ENCODE peak calls at places on chromosome 16, in eight cellular contexts. One of them, this sample, is unnamed. For H3K9me3, the result is how much of the 10 kb centered on the place peaks cover.

GRCh38 chr16:82317411-82318168 is 147.6 kb upstream of the MPHOSPH6 start:
- DNase-seq in SJSA1: no peak
- DNase-seq in fibroblast of lung: peak
- DNase-seq in PC-3: no peak
- DNase-seq in H9: no peak
- DNase-seq in lung: no peak
- DNase-seq in aorta: no peak
- DNase-seq in CD4-positive, alpha-beta memory T cell: no peak
- DNase-seq in this sample: no peak

GRCh38 chr16:68452176-68452575 is 3.9 kb upstream of the SMPD3 start:
- DNase-seq in SJSA1: no peak
- DNase-seq in fibroblast of lung: peak
- DNase-seq in PC-3: peak
- DNase-seq in H9: no peak
- DNase-seq in lung: no peak
- DNase-seq in aorta: no peak
- DNase-seq in CD4-positive, alpha-beta memory T cell: no peak
- DNase-seq in this sample: no peak

GRCh38 chr16:51048544-51048943 is 102.5 kb downstream of the SALL1 start:
- DNase-seq in SJSA1: no peak
- DNase-seq in fibroblast of lung: peak
- DNase-seq in PC-3: no peak
- DNase-seq in H9: no peak
- DNase-seq in lung: no peak
- DNase-seq in aorta: no peak
- DNase-seq in CD4-positive, alpha-beta memory T cell: no peak
- DNase-seq in this sample: no peak

GRCh38 chr16:56639045-56639444 is 579 bp downstream of the MT1A start:
- DNase-seq in SJSA1: no peak
- DNase-seq in fibroblast of lung: no peak
- DNase-seq in PC-3: no peak
- DNase-seq in H9: no peak
- DNase-seq in lung: no peak
- DNase-seq in aorta: no peak
- DNase-seq in CD4-positive, alpha-beta memory T cell: no peak
- DNase-seq in this sample: no peak

GRCh38 chr16:85781685-85782370 is 17.5 kb downstream of the EMC8 start:
- DNase-seq in SJSA1: no peak
- DNase-seq in fibroblast of lung: peak
- DNase-seq in PC-3: peak
- DNase-seq in H9: no peak
- DNase-seq in lung: no peak
- DNase-seq in aorta: peak
- DNase-seq in CD4-positive, alpha-beta memory T cell: no peak
- DNase-seq in this sample: no peak

GRCh38 chr16:85029413-85029794 is 1.8 kb downstream of the KIAA0513 start:
- DNase-seq in SJSA1: peak
- DNase-seq in fibroblast of lung: peak
- DNase-seq in PC-3: peak
- DNase-seq in H9: no peak
- DNase-seq in lung: no peak
- DNase-seq in aorta: no peak
- DNase-seq in CD4-positive, alpha-beta memory T cell: peak
- DNase-seq in this sample: peak

GRCh38 chr16:89343501-89344291 is 126.2 kb downstream of the ZNF778 start:
- DNase-seq in SJSA1: no peak
- DNase-seq in fibroblast of lung: peak
- DNase-seq in PC-3: peak
- DNase-seq in H9: no peak
- DNase-seq in lung: no peak
- DNase-seq in aorta: peak
- DNase-seq in CD4-positive, alpha-beta memory T cell: no peak
- DNase-seq in this sample: no peak

GRCh38 chr16:55685973-55686372 is 30.2 kb downstream of the SLC6A2 start:
- DNase-seq in SJSA1: no peak
- DNase-seq in fibroblast of lung: no peak
- DNase-seq in PC-3: no peak
- DNase-seq in H9: no peak
- DNase-seq in lung: no peak
- DNase-seq in aorta: no peak
- DNase-seq in CD4-positive, alpha-beta memory T cell: no peak
- DNase-seq in this sample: no peak

GRCh38 chr16:56608876-56609462 is 585 bp downstream of the MT2A start:
- DNase-seq in SJSA1: no peak
- DNase-seq in fibroblast of lung: no peak
- DNase-seq in PC-3: no peak
- DNase-seq in H9: no peak
- DNase-seq in lung: no peak
- DNase-seq in aorta: no peak
- DNase-seq in CD4-positive, alpha-beta memory T cell: peak
- DNase-seq in this sample: no peak

DNA sequence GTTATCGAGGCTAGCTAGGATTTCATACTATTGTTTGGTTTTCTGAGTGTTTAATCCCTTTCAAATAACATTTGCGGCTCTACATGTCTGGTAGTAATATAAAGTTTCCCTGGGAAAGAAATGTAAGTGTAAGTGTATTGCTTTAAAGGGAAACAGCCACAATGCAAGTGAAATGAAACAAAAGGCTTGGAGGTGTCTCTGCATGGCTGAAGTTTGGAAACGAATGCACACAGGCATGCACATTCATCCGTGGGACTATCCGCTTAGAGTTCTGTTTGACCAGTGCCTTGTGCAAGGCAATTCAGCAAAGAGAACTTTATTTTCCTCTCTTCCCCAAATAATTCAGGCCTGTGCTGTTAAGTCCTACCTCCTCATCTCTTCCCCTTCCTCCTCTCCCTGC is 56.1 kb upstream of the MRTFB start:
- DNase-seq in SJSA1: no peak
- DNase-seq in fibroblast of lung: no peak
- DNase-seq in PC-3: no peak
- DNase-seq in H9: no peak
- DNase-seq in lung: no peak
- DNase-seq in aorta: no peak
- DNase-seq in CD4-positive, alpha-beta memory T cell: no peak
- DNase-seq in this sample: no peak
- H3K9me3 ChIP-seq in SJSA1: under half
- H3K9me3 ChIP-seq in fibroblast of lung: under half
- H3K9me3 ChIP-seq in PC-3: under half
- H3K9me3 ChIP-seq in H9: under half
- H3K9me3 ChIP-seq in lung: under half
- H3K9me3 ChIP-seq in aorta: under half
- H3K9me3 ChIP-seq in CD4-positive, alpha-beta memory T cell: under half
- H3K9me3 ChIP-seq in this sample: under half

GRCh38 chr16:10408824-10409381 is 23.0 kb downstream of the ATF7IP2 start:
- DNase-seq in SJSA1: no peak
- DNase-seq in fibroblast of lung: peak
- DNase-seq in PC-3: peak
- DNase-seq in H9: no peak
- DNase-seq in lung: no peak
- DNase-seq in aorta: no peak
- DNase-seq in CD4-positive, alpha-beta memory T cell: no peak
- DNase-seq in this sample: no peak

GRCh38 chr16:10410469-10410868 is 24.6 kb downstream of the ATF7IP2 start:
- DNase-seq in SJSA1: no peak
- DNase-seq in fibroblast of lung: no peak
- DNase-seq in PC-3: no peak
- DNase-seq in H9: no peak
- DNase-seq in lung: no peak
- DNase-seq in aorta: no peak
- DNase-seq in CD4-positive, alpha-beta memory T cell: no peak
- DNase-seq in this sample: no peak

DNA sequence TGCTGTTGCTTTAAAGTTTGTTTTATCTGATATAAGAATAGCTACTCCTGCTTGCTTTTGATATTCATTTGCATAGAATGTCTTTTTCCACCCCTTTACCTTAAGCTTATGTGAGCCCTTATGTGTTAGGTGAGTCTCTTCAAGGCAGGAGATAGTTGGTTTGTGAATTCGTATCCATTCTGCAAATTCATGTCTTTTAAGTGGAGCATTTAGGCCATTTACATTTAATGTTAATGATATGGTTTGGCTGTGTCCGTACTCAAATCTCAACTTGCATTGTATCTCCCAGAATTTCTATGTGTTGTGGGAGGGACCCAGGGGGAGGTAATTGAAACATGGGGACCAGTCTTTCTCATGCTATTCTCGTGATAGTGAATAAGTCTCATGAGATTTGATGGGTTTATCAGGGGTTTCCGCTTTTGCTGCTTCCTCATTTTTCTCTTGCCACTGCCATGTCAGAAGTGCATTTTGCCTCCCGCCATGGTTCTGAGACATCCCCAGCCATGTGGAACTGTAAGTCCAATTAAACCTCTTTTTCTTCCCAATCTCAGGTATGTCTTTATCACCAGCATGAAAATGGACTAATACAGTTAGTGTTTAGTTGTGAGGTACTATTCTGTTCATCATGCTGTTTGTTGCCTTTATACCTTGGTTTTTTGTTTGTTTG is 27.2 kb downstream of the ATF7IP2 start:
- DNase-seq in SJSA1: no peak
- DNase-seq in fibroblast of lung: no peak
- DNase-seq in PC-3: no peak
- DNase-seq in H9: no peak
- DNase-seq in lung: no peak
- DNase-seq in aorta: no peak
- DNase-seq in CD4-positive, alpha-beta memory T cell: no peak
- DNase-seq in this sample: no peak
- H3K9me3 ChIP-seq in SJSA1: under half
- H3K9me3 ChIP-seq in fibroblast of lung: under half
- H3K9me3 ChIP-seq in PC-3: under half
- H3K9me3 ChIP-seq in H9: under half
- H3K9me3 ChIP-seq in lung: under half
- H3K9me3 ChIP-seq in aorta: under half
- H3K9me3 ChIP-seq in CD4-positive, alpha-beta memory T cell: under half
- H3K9me3 ChIP-seq in this sample: under half

GRCh38 chr16:35714665-35715064 is 2255.3 kb downstream of the TP53TG3F start:
- DNase-seq in SJSA1: peak
- DNase-seq in fibroblast of lung: no peak
- DNase-seq in PC-3: no peak
- DNase-seq in H9: no peak
- DNase-seq in lung: peak
- DNase-seq in aorta: no peak
- DNase-seq in CD4-positive, alpha-beta memory T cell: no peak
- DNase-seq in this sample: no peak
- H3K9me3 ChIP-seq in SJSA1: under half
- H3K9me3 ChIP-seq in fibroblast of lung: under half
- H3K9me3 ChIP-seq in PC-3: under half
- H3K9me3 ChIP-seq in H9: under half
- H3K9me3 ChIP-seq in lung: under half
- H3K9me3 ChIP-seq in aorta: under half
- H3K9me3 ChIP-seq in CD4-positive, alpha-beta memory T cell: under half
- H3K9me3 ChIP-seq in this sample: under half

DNA sequence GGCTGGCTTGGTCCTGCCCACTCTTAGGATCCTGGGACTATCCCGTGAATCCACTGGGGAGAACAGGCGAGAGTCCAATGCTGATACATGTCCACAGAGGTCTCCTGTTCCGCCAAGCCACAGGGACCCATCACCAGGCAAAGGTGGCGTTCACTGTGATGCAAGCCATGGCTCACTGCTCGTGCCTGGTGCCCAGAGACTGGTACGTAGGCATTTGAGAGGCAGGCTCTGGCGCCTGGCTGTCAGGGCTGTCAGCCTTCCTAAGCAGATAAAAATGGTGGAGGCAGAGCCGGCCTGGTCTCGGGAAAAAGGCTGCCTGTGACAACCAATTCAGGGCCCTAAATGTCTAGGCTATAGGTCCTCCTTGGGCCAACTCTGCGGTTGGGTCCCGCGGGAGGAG is 2329.0 kb downstream of the TP53TG3F start:
- DNase-seq in SJSA1: no peak
- DNase-seq in fibroblast of lung: no peak
- DNase-seq in PC-3: no peak
- DNase-seq in H9: no peak
- DNase-seq in lung: no peak
- DNase-seq in aorta: no peak
- DNase-seq in CD4-positive, alpha-beta memory T cell: no peak
- DNase-seq in this sample: no peak
- H3K9me3 ChIP-seq in SJSA1: under half
- H3K9me3 ChIP-seq in fibroblast of lung: under half
- H3K9me3 ChIP-seq in PC-3: under half
- H3K9me3 ChIP-seq in H9: half or more
- H3K9me3 ChIP-seq in lung: under half
- H3K9me3 ChIP-seq in aorta: under half
- H3K9me3 ChIP-seq in CD4-positive, alpha-beta memory T cell: under half
- H3K9me3 ChIP-seq in this sample: under half

DNA sequence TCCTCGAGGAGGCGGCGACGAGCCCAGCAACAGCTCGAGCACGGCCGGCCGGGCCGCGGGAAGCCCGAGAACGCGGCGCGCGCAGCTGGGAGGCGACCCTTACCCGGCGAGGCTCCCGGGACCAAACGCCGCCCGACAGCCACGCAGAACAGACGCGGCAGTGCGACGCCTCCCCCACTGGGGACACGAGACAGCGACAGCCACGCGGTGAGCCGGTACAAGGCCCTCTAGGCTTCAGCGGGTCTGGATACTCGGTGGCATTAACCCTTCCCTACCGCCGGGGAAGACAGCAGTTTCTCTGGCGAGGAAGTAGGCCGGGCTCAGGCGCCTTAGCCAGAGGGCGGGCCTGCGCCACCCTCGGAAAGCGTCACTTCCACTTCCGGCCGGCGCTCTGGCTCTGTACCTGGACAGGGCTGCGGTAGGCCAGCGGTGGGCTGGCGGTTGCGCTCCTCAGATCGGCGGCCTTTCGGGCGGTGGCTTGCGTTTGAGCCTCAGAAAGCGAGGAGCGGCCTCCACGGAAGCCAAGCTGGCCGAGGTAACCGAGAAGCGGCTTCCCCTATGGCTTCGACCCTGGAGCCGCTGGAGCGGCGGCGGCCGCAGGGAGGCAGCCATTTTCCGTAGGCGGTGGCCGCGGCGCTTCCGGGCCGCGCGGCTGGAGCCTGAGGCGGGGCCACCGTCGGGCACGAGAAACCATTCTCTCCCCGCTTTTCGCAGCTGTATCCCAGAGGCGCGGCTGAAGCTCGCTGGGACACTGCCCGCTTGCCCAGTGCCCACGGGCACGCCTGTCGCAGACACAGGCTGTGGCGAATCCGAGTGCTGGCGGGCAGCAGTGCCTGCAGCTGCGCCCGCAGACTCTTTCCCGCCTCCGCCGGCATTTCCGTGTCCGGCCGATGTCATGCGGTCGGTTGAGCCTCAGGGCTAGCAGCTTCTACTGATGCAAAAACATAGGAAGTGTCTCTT is at the start of the genes TIGD7 and ZNF75A:
- DNase-seq in SJSA1: peak
- DNase-seq in fibroblast of lung: peak
- DNase-seq in PC-3: peak
- DNase-seq in H9: peak
- DNase-seq in lung: peak
- DNase-seq in aorta: peak
- DNase-seq in CD4-positive, alpha-beta memory T cell: peak
- DNase-seq in this sample: peak
- H3K9me3 ChIP-seq in SJSA1: under half
- H3K9me3 ChIP-seq in fibroblast of lung: under half
- H3K9me3 ChIP-seq in PC-3: under half
- H3K9me3 ChIP-seq in H9: under half
- H3K9me3 ChIP-seq in lung: under half
- H3K9me3 ChIP-seq in aorta: under half
- H3K9me3 ChIP-seq in CD4-positive, alpha-beta memory T cell: under half
- H3K9me3 ChIP-seq in this sample: under half